ENCODE peak calls at places on chromosomes 11 and 22, in four cellular contexts. Z is WTC11; O is stomach; E is stimulated activated CD4-positive, alpha-beta T cell treated with anti-CD3 and anti-CD28 coated beads, Interleukin-15, amount 100 ng/mL, for 48 hours. P is an unnamed sample.

GRCh38 chr11:2912498-2912897 is 16.7 kb downstream of the PHLDA2 start:
- DNase-seq in Z (no peak), O (peak), E (no peak), P (no peak)

GRCh38 chr11:65434667-65435179 is 12.1 kb downstream of the NEAT1 start:
- DNase-seq in Z (no peak), O (no peak), E (no peak), P (no peak)

GRCh38 chr22:36197065-36197440 is 4.6 kb downstream of the APOL4 start:
- DNase-seq in Z (peak), O (no peak), E (no peak), P (no peak)

GRCh38 chr11:1083621-1084551 is 9.2 kb downstream of the MUC2 start:
- DNase-seq in Z (peak), O (no peak), E (no peak), P (no peak)

GRCh38 chr22:42964994-42965699 is 49.8 kb downstream of the PACSIN2 start:
- DNase-seq in Z (peak), O (no peak), E (peak), P (peak)

GRCh38 chr11:559712-560304 is 730 bp downstream of the LMNTD2 start:
- DNase-seq in Z (peak), O (peak), E (no peak), P (no peak)

GRCh38 chr11:118581057-118581456 is 8.8 kb downstream of the ARCN1 start:
- DNase-seq in Z (no peak), O (no peak), E (no peak), P (no peak)

GRCh38 chr11:101436511-101437142 is 147.2 kb downstream of the TRPC6 start:
- DNase-seq in Z (peak), O (peak), E (no peak), P (no peak)

GRCh38 chr11:116976941-116977570 is 121.2 kb downstream of the SIK3 start:
- DNase-seq in Z (no peak), O (no peak), E (no peak), P (no peak)

GRCh38 chr22:36923458-36923784 is 10.0 kb downstream of the CSF2RB start:
- DNase-seq in Z (no peak), O (no peak), E (no peak), P (no peak)

GRCh38 chr11:118289411-118289810 is 15.1 kb upstream of the CD3E start:
- DNase-seq in Z (no peak), O (no peak), E (no peak), P (no peak)

GRCh38 chr22:32325416-32325801 is 32.3 kb upstream of the RFPL3 start:
- DNase-seq in Z (no peak), O (peak), E (no peak), P (no peak)

GRCh38 chr22:11253000-11253511 is 4274.9 kb upstream of the OR11H1 start:
- DNase-seq in Z (no peak), O (no peak), E (no peak), P (no peak)

GRCh38 chr22:21030032-21030431 is 2.3 kb downstream of the SLC7A4 start:
- DNase-seq in Z (no peak), O (no peak), E (no peak), P (no peak)

GRCh38 chr11:31968774-31969433 is 122.0 kb upstream of the RCN1 start:
- DNase-seq in Z (no peak), O (no peak), E (no peak), P (no peak)

GRCh38 chr11:87753143-87753542 is 422.1 kb downstream of the RAB38 start:
- DNase-seq in Z (no peak), O (no peak), E (no peak), P (no peak)

GRCh38 chr22:40533712-40534378 is 102.7 kb downstream of the MRTFA start:
- DNase-seq in Z (no peak), O (no peak), E (peak), P (peak)